ENCODE peak calls at places on chromosomes 13 and 19, in four cellular contexts. T is anterior cingulate cortex, X is A172, M is ELF-1. S is an unnamed sample.
A peak's percentile ranks its signal among the peaks of the same experiment; 100 is the strongest.

GRCh38 chr19:53553865-53554791 is 16.2 kb downstream of the ZNF331 start:
- DNase-seq in T (peak; percentile 85), X (no peak), M (peak; percentile 63), S (peak; percentile 31)

GRCh38 chr13:114314074-114314912 is at the start of gene CHAMP1:
- DNase-seq in X (peak; percentile 91), T (peak; percentile 97), M (peak; percentile 96), S (peak; percentile 84)

GRCh38 chr19:38617283-38617763 is 430 bp downstream of the MAP4K1 start:
- DNase-seq in M (no peak), X (no peak), T (no peak), S (no peak)

GRCh38 chr13:90416938-90417337 is 930.5 kb upstream of the MIR17HG start:
- DNase-seq in M (no peak), X (no peak), T (no peak), S (no peak)

GRCh38 chr13:27044837-27045570 is 126.6 kb downstream of the USP12 start:
- DNase-seq in T (no peak), M (peak; percentile 68), X (no peak), S (no peak)

GRCh38 chr13:100304241-100304640 is 215.3 kb downstream of the PCCA start:
- DNase-seq in X (no peak), M (no peak), T (no peak), S (no peak)

GRCh38 chr13:51444922-51445321 is 7.9 kb downstream of the INTS6 start:
- DNase-seq in X (peak; percentile 10), M (no peak), T (no peak), S (no peak)

GRCh38 chr13:38340624-38341023 is 9.0 kb upstream of the UFM1 start:
- DNase-seq in M (no peak), X (no peak), T (no peak), S (no peak)

GRCh38 chr19:6064016-6064702 is 46.1 kb downstream of the RFX2 start:
- DNase-seq in T (no peak), M (no peak), X (peak; percentile 88), S (no peak)